ENCODE peak calls at places on chromosomes 7 and 10, in ten cellular contexts. X is ACHN; I is GM04504; V is cardiac fibroblast; C is WERI-Rb-1; O is stimulated activated naive B cell treated with anti-CD40 and anti-IgM and Interleukin-4, amounts not matched to agents 10 μg/mL and 1 μg/mL and 100 μg/mL, for 72 hours; F is prostate gland; E is GM06990; R is PC-3; N is CD8-positive, alpha-beta T cell. Y is an unnamed sample.

GRCh38 chr7:131235489-131236317 is 92.0 kb upstream of the MKLN1 start:
- DNase-seq in F (no peak), R (peak), E (no peak), O (peak), N (peak), C (no peak), X (peak), I (peak), V (peak), Y (no peak)

GRCh38 chr7:102300643-102301211 is 14.1 kb downstream of the SH2B2 start:
- DNase-seq in F (no peak), C (no peak), V (no peak), E (no peak), O (no peak), R (no peak), X (no peak), N (no peak), I (no peak), Y (no peak)

GRCh38 chr7:119196183-119196582 is 971.7 kb downstream of the ANKRD7 start:
- DNase-seq in O (no peak), I (no peak), N (no peak), C (no peak), F (no peak), V (no peak), E (no peak), R (no peak), X (no peak), Y (no peak)

GRCh38 chr7:127353897-127354296 is 38.6 kb downstream of the ZNF800 start:
- DNase-seq in C (no peak), O (no peak), X (no peak), V (no peak), E (no peak), F (no peak), I (no peak), N (no peak), R (no peak), Y (no peak)

GRCh38 chr10:33412261-33413092 is 78.0 kb upstream of the NRP1 start:
- DNase-seq in F (no peak), C (no peak), O (no peak), E (no peak), X (peak), V (peak), I (peak), R (peak), N (no peak), Y (no peak)

GRCh38 chr10:30436200-30436599 is 2.2 kb downstream of the MAP3K8 start:
- DNase-seq in O (no peak), X (peak), N (peak), I (no peak), F (no peak), V (peak), R (peak), C (no peak), E (no peak), Y (no peak)

GRCh38 chr10:652226-652625 is 37.2 kb downstream of the DIP2C start:
- DNase-seq in X (no peak), V (no peak), N (no peak), I (no peak), O (no peak), C (peak), F (no peak), E (no peak), R (no peak), Y (no peak)

GRCh38 chr7:46059308-46060020 is 138.4 kb upstream of the IGFBP3 start:
- DNase-seq in C (no peak), E (no peak), R (no peak), N (no peak), I (no peak), X (no peak), F (no peak), O (no peak), V (no peak), Y (peak)

GRCh38 chr10:104317195-104318095 is 20.8 kb downstream of the ITPRIP start:
- DNase-seq in I (no peak), V (peak), N (no peak), R (peak), O (no peak), C (no peak), X (no peak), F (no peak), E (no peak), Y (no peak)

GRCh38 chr7:34155225-34155908 is 250.0 kb downstream of the BMPER start:
- DNase-seq in V (peak), R (no peak), X (peak), F (no peak), I (peak), E (no peak), O (no peak), N (no peak), C (no peak), Y (no peak)

GRCh38 chr7:155918720-155919399 is 106.6 kb upstream of the SHH start:
- DNase-seq in O (no peak), E (no peak), F (no peak), V (peak), R (peak), I (no peak), X (peak), C (no peak), N (no peak), Y (no peak)

GRCh38 chr10:71741671-71742070 is 22.1 kb upstream of the C10orf105 start:
- DNase-seq in V (no peak), N (no peak), E (no peak), R (no peak), I (no peak), C (no peak), F (no peak), X (no peak), O (no peak), Y (no peak)

GRCh38 chr10:112227331-112227961 is 43.9 kb upstream of the GPAM start:
- DNase-seq in V (peak), F (no peak), E (no peak), I (peak), O (no peak), R (no peak), N (no peak), C (no peak), X (no peak), Y (no peak)

GRCh38 chr7:155611808-155612447 is 32.5 kb upstream of the RBM33 start:
- DNase-seq in C (no peak), F (no peak), X (no peak), E (no peak), I (no peak), N (no peak), V (no peak), O (no peak), R (no peak), Y (no peak)

GRCh38 chr10:80136134-80136571 is 3.6 kb downstream of the PLAC9 start:
- DNase-seq in I (peak), V (peak), F (no peak), X (no peak), N (no peak), E (no peak), R (peak), C (no peak), O (no peak), Y (no peak)

GRCh38 chr10:101012525-101013364 is 13.1 kb downstream of the LZTS2 start:
- DNase-seq in F (peak), E (no peak), N (peak), R (peak), X (peak), O (peak), C (peak), I (peak), V (peak), Y (peak)

GRCh38 chr10:68600041-68600778 is 40.1 kb downstream of the TET1 start:
- DNase-seq in R (peak), I (peak), C (peak), E (peak), F (peak), V (peak), O (peak), N (peak), X (peak), Y (peak)

GRCh38 chr7:17690030-17690429 is 250.3 kb downstream of the SNX13 start:
- DNase-seq in N (no peak), E (no peak), F (no peak), R (peak), C (no peak), X (peak), V (peak), O (peak), I (no peak), Y (peak)

GRCh38 chr7:79317728-79318127 is 135.7 kb downstream of the MAGI2 start:
- DNase-seq in C (no peak), I (peak), N (no peak), V (peak), E (no peak), F (no peak), O (no peak), X (peak), R (peak), Y (no peak)

GRCh38 chr7:155458317-155459132 is 596 bp downstream of the EN2 start:
- DNase-seq in R (no peak), E (no peak), V (no peak), O (no peak), N (no peak), X (peak), C (no peak), F (no peak), I (no peak), Y (peak)